ENCODE peak calls at places on chromosomes 13 and 19, in four cellular contexts. H is GDM1, X is body of pancreas, V is hepatic stellate cell. F is an unnamed sample.
A peak's percentile ranks its signal among the peaks of the same experiment; 100 is the strongest.

GRCh38 chr19:46000497-46001246 is 5.4 kb downstream of the CCDC61 start:
- DNase-seq in V (no peak), H (no peak), X (peak; percentile 67), F (no peak)

GRCh38 chr19:38690146-38690545 is 42.7 kb downstream of the ACTN4 start:
- DNase-seq in X (no peak), H (no peak), V (no peak), F (no peak)

GRCh38 chr13:75226755-75227435 is 255.1 kb downstream of the TBC1D4 start:
- DNase-seq in V (peak; percentile 65), X (no peak), H (peak; percentile 47), F (no peak)

GRCh38 chr19:15418112-15418587 is 638 bp downstream of the AKAP8L start:
- DNase-seq in V (peak; percentile 52), X (peak; percentile 25), H (no peak), F (peak; percentile 27)

GRCh38 chr13:85586422-85586831 is 212.8 kb downstream of the SLITRK6 start:
- DNase-seq in H (no peak), V (no peak), X (no peak), F (peak; percentile 67)

GRCh38 chr19:54574527-54575056 is 1.0 kb downstream of the LILRA2 start:
- DNase-seq in V (no peak), H (no peak), X (no peak), F (no peak)

GRCh38 chr13:52159159-52159982 is at the start of gene NEK3:
- DNase-seq in V (peak; percentile 72), X (peak; percentile 71), H (peak; percentile 77), F (peak; percentile 33)

GRCh38 chr13:114055766-114056165 is 76.7 kb downstream of the RASA3 start:
- DNase-seq in H (no peak), V (no peak), X (no peak), F (no peak)

GRCh38 chr19:30686252-30686762 is 314.1 kb downstream of the ZNF536 start:
- DNase-seq in V (no peak), X (no peak), H (no peak), F (no peak)

GRCh38 chr19:17777840-17778620 is 16.9 kb upstream of the B3GNT3 start:
- DNase-seq in X (peak; percentile 62), H (peak; percentile 12), V (peak; percentile 56), F (peak; percentile 55)

GRCh38 chr19:36128392-36128736 is 11.5 kb upstream of the CAPNS1 start:
- DNase-seq in V (no peak), X (no peak), H (peak; percentile 49), F (no peak)

GRCh38 chr19:55377356-55378131 is 918 bp downstream of the TMEM190 start:
- DNase-seq in X (no peak), H (no peak), V (no peak), F (no peak)

GRCh38 chr19:54208784-54209057 is 8.1 kb downstream of the RPS9 start:
- DNase-seq in V (no peak), H (no peak), X (no peak), F (peak; percentile 32)

GRCh38 chr13:51330741-51331140 is 8.8 kb upstream of the SERPINE3 start:
- DNase-seq in V (peak; percentile 26), X (no peak), H (peak; percentile 84), F (no peak)

GRCh38 chr13:113934576-113934975 is 39.3 kb downstream of the C13orf46 start:
- DNase-seq in X (no peak), H (no peak), V (no peak), F (no peak)

GRCh38 chr19:12200020-12200419 is 37.1 kb downstream of the ZNF136 start:
- DNase-seq in V (no peak), X (no peak), H (no peak), F (no peak)

GRCh38 chr19:35812220-35813042 is at the start of gene PRODH2:
- DNase-seq in H (no peak), V (no peak), X (no peak), F (no peak)

GRCh38 chr13:99278199-99278598 is 20.0 kb upstream of the GPR18 start:
- DNase-seq in V (no peak), X (no peak), H (no peak), F (no peak)

GRCh38 chr19:29247912-29248311 is 35.0 kb upstream of the UQCRFS1 start:
- DNase-seq in X (no peak), V (no peak), H (no peak), F (no peak)

GRCh38 chr19:18020212-18021067 is 12.5 kb downstream of the ARRDC2 start:
- DNase-seq in V (peak; percentile 86), X (peak; percentile 89), H (no peak), F (no peak)

GRCh38 chr19:55340784-55341147 is 1.1 kb downstream of the KMT5C start:
- DNase-seq in H (no peak), X (peak; percentile 20), V (no peak), F (no peak)

GRCh38 chr19:55451163-55451521 is 8.0 kb upstream of the SHISA7 start:
- DNase-seq in H (no peak), V (no peak), X (no peak), F (no peak)

GRCh38 chr13:99442273-99442895 is 58.9 kb upstream of the TM9SF2 start:
- DNase-seq in X (peak; percentile 56), H (peak; percentile 48), V (peak; percentile 36), F (peak; percentile 85)

GRCh38 chr19:47511681-47512080 is 3.2 kb downstream of the NAPA start:
- DNase-seq in V (peak; percentile 52), H (no peak), X (peak; percentile 36), F (no peak)